ENCODE peak calls at places on chromosome 13, in nine cellular contexts. A is hepatocyte, P is neural progenitor cell, J is RWPE2, D is colonic mucosa, I is astrocyte, W is tibial nerve, Q is GM23338, Y is heart right ventricle. G is an unnamed sample. For H3K27me3, the result is how much of the 10 kb centered on the place peaks cover.

GRCh38 chr13:113584205-113584869 is at the start of gene TFDP1:
- DNase-seq in W (peak), I (peak), A (peak), J (peak), Y (peak), P (peak), D (peak), Q (peak), G (peak)

GRCh38 chr13:88887045-88887662 is 1216.0 kb downstream of the SLITRK5 start:
- DNase-seq in J (no peak), P (peak), A (no peak), D (no peak), I (no peak), W (no peak), Q (peak), Y (no peak), G (peak)

GRCh38 chr13:112510987-112511715 is 76.8 kb downstream of the TUBGCP3 start:
- DNase-seq in Y (no peak), P (no peak), W (no peak), D (no peak), I (no peak), Q (no peak), A (no peak), J (no peak), G (no peak)

GRCh38 chr13:100100115-100100879 is 11.4 kb downstream of the PCCA start:
- DNase-seq in D (peak), Q (no peak), A (peak), I (peak), Y (no peak), W (peak), P (no peak), J (no peak), G (no peak)

GRCh38 chr13:34179481-34179880 is 361.5 kb downstream of the RFC3 start:
- DNase-seq in P (peak), A (no peak), I (peak), Y (no peak), D (no peak), W (no peak), J (no peak), Q (peak), G (no peak)

GRCh38 chr13:47215741-47216140 is 318.9 kb upstream of the HTR2A start:
- DNase-seq in Q (peak), W (no peak), I (peak), P (no peak), J (peak), Y (no peak), D (no peak), A (no peak), G (peak)

GRCh38 chr13:35552172-35552844 is 75.8 kb upstream of the MAB21L1 start:
- DNase-seq in I (peak), D (no peak), W (no peak), P (no peak), A (no peak), Q (no peak), J (no peak), Y (no peak), G (no peak)

GRCh38 chr13:43537124-43537523 is 249.6 kb downstream of the ENOX1 start:
- DNase-seq in Q (no peak), A (no peak), Y (no peak), W (no peak), I (no peak), D (no peak), J (no peak), P (no peak), G (peak)

GRCh38 chr13:101916108-101916757 is 463.8 kb downstream of the ITGBL1 start:
- DNase-seq in J (no peak), W (no peak), P (peak), I (no peak), Q (peak), Y (peak), A (peak), D (no peak), G (peak)
- H3K27me3 ChIP-seq in J (half or more), W (half or more), P (half or more), I (half or more), Q (half or more), Y (half or more), A (half or more), D (under half), G (under half)

GRCh38 chr13:80906860-80907259 is 565.9 kb upstream of the SPRY2 start:
- DNase-seq in I (no peak), D (no peak), Q (no peak), A (no peak), J (no peak), Y (no peak), P (no peak), W (no peak), G (no peak)

GRCh38 chr13:80900557-80900956 is 559.6 kb upstream of the SPRY2 start:
- DNase-seq in Y (no peak), W (no peak), D (no peak), Q (no peak), I (no peak), A (no peak), P (no peak), J (no peak), G (no peak)

GRCh38 chr13:80904386-80904785 is 563.5 kb upstream of the SPRY2 start:
- DNase-seq in Q (no peak), A (no peak), J (no peak), P (no peak), Y (no peak), D (no peak), I (no peak), W (no peak), G (no peak)

GRCh38 chr13:80903911-80904310 is 563.0 kb upstream of the SPRY2 start:
- DNase-seq in Q (no peak), D (no peak), A (no peak), I (no peak), Y (no peak), J (no peak), P (no peak), W (no peak), G (no peak)

GRCh38 chr13:80901111-80902014 is 560.4 kb upstream of the SPRY2 start:
- DNase-seq in J (no peak), Y (no peak), W (no peak), D (no peak), I (no peak), A (peak), P (no peak), Q (no peak), G (no peak)
- H3K4me3 ChIP-seq in J (no peak), Y (no peak), W (no peak), D (no peak), I (no peak), A (no peak), P (no peak), Q (no peak), G (no peak)

GRCh38 chr13:23695711-23696512 is 125.7 kb downstream of the TNFRSF19 start:
- DNase-seq in Q (peak), Y (peak), J (no peak), D (peak), A (no peak), W (no peak), I (no peak), P (no peak), G (no peak)
- TF ChIP-seq CTCF in Q (no peak), Y (no peak), J (no peak), D (no peak), A (no peak), W (no peak), I (no peak), P (no peak), G (no peak)

GRCh38 chr13:31818236-31818635 is 78.9 kb downstream of the RXFP2 start:
- DNase-seq in D (no peak), Y (no peak), I (peak), A (no peak), W (no peak), J (no peak), P (no peak), Q (no peak), G (no peak)
- H3K27me3 ChIP-seq in D (under half), Y (under half), I (under half), A (under half), W (under half), J (under half), P (under half), Q (under half), G (under half)

GRCh38 chr13:73985789-73986188 is 148.4 kb downstream of the KLF12 start:
- DNase-seq in P (no peak), W (no peak), I (no peak), Y (no peak), Q (no peak), A (no peak), D (no peak), J (no peak), G (no peak)
- H3K4me3 ChIP-seq in P (no peak), W (no peak), I (no peak), Y (no peak), Q (no peak), A (no peak), D (no peak), J (no peak), G (no peak)

GRCh38 chr13:78875792-78876580 is 217.0 kb upstream of the OBI1 start:
- DNase-seq in W (no peak), P (peak), Q (peak), Y (no peak), D (no peak), A (no peak), I (no peak), J (no peak), G (no peak)
- TF ChIP-seq CTCF in W (no peak), P (peak), Q (peak), Y (no peak), D (no peak), A (no peak), I (no peak), J (no peak), G (peak)